ENCODE peak calls at places on chromosomes 4 and X, in four cellular contexts. E, H, X and N are unnamed samples.
A peak's percentile ranks its signal among the peaks of the same experiment; 100 is the strongest.

GRCh38 chr4:112532267-112532666 is 16.3 kb upstream of the NEUROG2 start:
- DNase-seq in E (no peak), H (no peak), X (no peak), N (no peak)

GRCh38 chr4:54001558-54002365 is 62.6 kb downstream of the CHIC2 start:
- DNase-seq in E (no peak), H (no peak), X (no peak), N (no peak)

GRCh38 chr4:90718926-90719325 is 591.7 kb downstream of the CCSER1 start:
- DNase-seq in E (no peak), H (no peak), X (no peak), N (no peak)

GRCh38 chr4:94639298-94639697 is 118.5 kb upstream of the BMPR1B start:
- DNase-seq in E (no peak), H (no peak), X (no peak), N (no peak)

GRCh38 chrX:30957753-30958152 is 68.7 kb upstream of the TAB3 start:
- DNase-seq in E (no peak), H (no peak), X (no peak), N (peak; percentile 39)

GRCh38 chr4:176545886-176546285 is 226.1 kb downstream of the SPCS3 start:
- DNase-seq in E (no peak), H (no peak), X (no peak), N (no peak)

GRCh38 chr4:820230-821172 is 5.4 kb downstream of the CPLX1 start:
- DNase-seq in E (no peak), H (peak; percentile 55), X (no peak), N (no peak)

GRCh38 chrX:150880808-150881165 is 17.7 kb downstream of the CD99L2 start:
- DNase-seq in E (no peak), H (no peak), X (no peak), N (no peak)

GRCh38 chr4:71460368-71460767 is 121.5 kb downstream of the SLC4A4 start:
- DNase-seq in E (no peak), H (no peak), X (no peak), N (no peak)

GRCh38 chrX:54745676-54746075 is 52.4 kb downstream of the ITIH6 start:
- DNase-seq in E (no peak), H (no peak), X (no peak), N (no peak)

GRCh38 chrX:49915352-49916222 is 6.8 kb upstream of the CLCN5 start:
- DNase-seq in E (no peak), H (no peak), X (peak; percentile 44), N (no peak)

GRCh38 chr4:8201341-8201781 is 2.3 kb downstream of the SH3TC1 start:
- DNase-seq in E (no peak), H (no peak), X (no peak), N (no peak)

GRCh38 chr4:8199594-8200301 is 658 bp downstream of the SH3TC1 start:
- DNase-seq in E (no peak), H (peak; percentile 78), X (no peak), N (no peak)

GRCh38 chr4:8202108-8202507 is 3.0 kb downstream of the SH3TC1 start:
- DNase-seq in E (no peak), H (no peak), X (no peak), N (no peak)

GRCh38 chr4:8198906-8199593 is at the start of gene SH3TC1:
- DNase-seq in E (peak; percentile 83), H (peak; percentile 97), X (peak; percentile 97), N (peak; percentile 81)

DNA sequence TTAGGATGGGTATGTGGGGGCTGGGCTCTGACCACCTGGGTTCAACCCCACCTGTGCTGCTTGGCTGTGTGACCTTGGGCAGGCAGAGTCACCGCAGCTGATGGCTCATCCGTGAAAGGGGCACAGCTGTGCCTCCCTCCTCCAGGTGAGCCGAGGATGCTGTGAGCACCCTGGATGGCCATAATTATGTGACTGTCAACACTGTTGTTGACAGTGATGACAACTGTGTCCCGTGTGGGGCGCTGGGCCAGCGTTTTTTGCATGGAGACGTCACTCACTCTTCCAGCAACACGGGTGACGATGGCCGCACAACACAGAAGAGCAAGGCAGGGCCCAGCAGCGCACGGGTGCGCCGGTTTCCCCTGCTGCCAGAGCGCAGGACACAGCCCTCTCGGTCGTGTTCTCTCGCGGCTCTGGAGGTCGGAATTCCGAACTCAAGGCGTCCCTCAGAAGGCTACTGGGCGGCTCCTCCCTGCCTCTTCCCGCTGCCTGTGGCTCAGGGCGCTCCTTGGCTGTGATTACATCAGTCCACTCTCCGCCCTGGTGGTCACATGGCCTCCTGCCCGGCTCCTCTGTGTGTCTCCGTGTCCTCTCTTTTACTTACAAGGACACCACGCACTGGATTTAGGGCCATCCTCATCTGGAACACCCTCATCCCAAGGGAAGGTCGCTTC is 1.3 kb downstream of the SH3TC1 start:
- DNase-seq in E (no peak), H (peak; percentile 88), X (no peak), N (no peak)
- H3K4me1 ChIP-seq in E (peaks cover 12% of the 10 kb centered on the region), H (peaks cover 49% of the 10 kb centered on the region), X (peaks cover 65% of the 10 kb centered on the region), N (peaks cover 1% of the 10 kb centered on the region)

GRCh38 chrX:102712216-102712966 is at the start of gene GPRASP2:
- DNase-seq in E (peak; percentile 78), H (peak; percentile 76), X (peak; percentile 74), N (no peak)

GRCh38 chrX:102715967-102716366 is 3.7 kb downstream of the GPRASP2 start:
- DNase-seq in E (no peak), H (no peak), X (no peak), N (no peak)

GRCh38 chrX:102711872-102712215 is 404 bp upstream of the GPRASP2 start:
- DNase-seq in E (no peak), H (no peak), X (no peak), N (no peak)

GRCh38 chrX:102712967-102713677 is 874 bp downstream of the GPRASP2 start:
- DNase-seq in E (peak; percentile 76), H (peak; percentile 60), X (peak; percentile 47), N (no peak)

GRCh38 chrX:102714994-102715393 is 2.7 kb downstream of the GPRASP2 start:
- DNase-seq in E (no peak), H (no peak), X (peak; percentile 9), N (no peak)
- TF ChIP-seq CTCF in E (no peak), H (no peak), X (no peak), N (peak; percentile 25)

DNA sequence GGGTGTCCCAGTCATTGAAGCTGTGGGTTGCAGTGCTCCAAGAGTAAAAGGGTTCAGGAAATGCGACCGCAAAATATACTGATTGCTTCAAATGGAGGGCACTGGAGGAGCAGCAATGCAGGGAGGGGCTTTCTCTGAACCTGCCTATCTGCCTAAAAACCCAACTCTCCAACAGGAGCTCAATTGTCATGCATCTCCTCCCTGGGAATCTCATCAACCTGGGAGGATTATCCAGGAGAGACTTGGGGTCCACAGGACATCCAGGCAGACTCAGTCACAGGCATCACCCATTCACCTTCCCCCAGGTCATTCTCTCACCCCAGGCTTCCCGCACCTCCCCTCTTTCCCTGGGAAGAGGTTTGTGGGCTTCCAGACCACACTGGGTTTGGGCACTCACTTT is 38.2 kb upstream of the TLR3 start:
- DNase-seq in E (no peak), H (no peak), X (no peak), N (no peak)
- H3K27ac ChIP-seq in E (no peak overlapping the region), H (peak overlapping the region; percentile 65), X (peak overlapping the region; percentile 96), N (no peak overlapping the region)

GRCh38 chr4:6917445-6918241 is 8.0 kb downstream of the TBC1D14 start:
- DNase-seq in E (peak; percentile 81), H (peak; percentile 91), X (peak; percentile 56), N (no peak)

GRCh38 chr4:6914448-6914847 is 4.8 kb downstream of the TBC1D14 start:
- DNase-seq in E (no peak), H (no peak), X (no peak), N (no peak)

GRCh38 chr4:6915041-6916005 is 5.7 kb downstream of the TBC1D14 start:
- DNase-seq in E (no peak), H (no peak), X (no peak), N (no peak)

GRCh38 chr4:6916587-6917444 is 7.2 kb downstream of the TBC1D14 start:
- DNase-seq in E (no peak), H (no peak), X (no peak), N (peak; percentile 52)

GRCh38 chr4:6916069-6916586 is 6.5 kb downstream of the TBC1D14 start:
- DNase-seq in E (no peak), H (no peak), X (no peak), N (no peak)
- H3K4me1 ChIP-seq in E (peaks cover 18% of the 10 kb centered on the region), H (peaks cover 45% of the 10 kb centered on the region), X (peaks cover 31% of the 10 kb centered on the region), N (no peaks in the 10 kb centered on the region)

GRCh38 chr4:67871867-67872266 is 11.9 kb downstream of the TMPRSS11D start:
- DNase-seq in E (no peak), H (no peak), X (peak; percentile 20), N (peak; percentile 69)
- TF ChIP-seq CTCF in E (no peak), H (peak; percentile 22), X (peak; percentile 77), N (peak; percentile 89)

GRCh38 chrX:16662402-16662801 is 12.4 kb downstream of the S100G start:
- DNase-seq in E (no peak), H (no peak), X (no peak), N (no peak)
- H3K27ac ChIP-seq in E (no peak overlapping the region), H (no peak overlapping the region), X (no peak overlapping the region), N (no peak overlapping the region)

GRCh38 chr4:2874861-2875260 is 31.2 kb downstream of the ADD1 start:
- DNase-seq in E (no peak), H (no peak), X (no peak), N (no peak)
- H3K4me1 ChIP-seq in E (peaks cover 7% of the 10 kb centered on the region), H (peaks cover 50% of the 10 kb centered on the region), X (peaks cover 6% of the 10 kb centered on the region), N (no peaks in the 10 kb centered on the region)

GRCh38 chr4:138976526-138976925 is 39.1 kb upstream of the NOCT start:
- DNase-seq in E (no peak), H (no peak), X (no peak), N (no peak)
- TF ChIP-seq CTCF in E (no peak), H (no peak), X (no peak), N (no peak)

DNA sequence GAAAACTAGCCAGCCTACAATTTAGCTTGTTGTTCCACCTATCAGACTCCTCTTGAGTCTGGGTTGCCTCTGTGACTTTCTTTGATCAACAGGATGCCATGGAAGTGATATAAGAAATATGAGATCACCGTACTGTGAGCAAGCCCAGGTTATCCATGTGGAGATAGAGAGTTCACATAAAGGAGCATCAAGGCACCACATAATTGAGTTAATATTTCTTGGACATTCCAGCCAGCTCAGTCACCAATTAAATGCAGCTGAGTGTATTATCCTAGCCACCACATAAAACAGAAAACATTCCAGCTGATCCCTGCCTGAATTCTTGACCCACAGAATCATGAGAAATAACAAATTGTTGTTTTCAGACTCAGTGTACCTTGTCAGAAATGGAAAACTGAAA is 253.6 kb downstream of the PPP1R2C start:
- DNase-seq in E (no peak), H (no peak), X (no peak), N (peak; percentile 51)
- H3K27ac ChIP-seq in E (no peak overlapping the region), H (no peak overlapping the region), X (no peak overlapping the region), N (no peak overlapping the region)